ENCODE peak calls at places on chromosome 7, in four cellular contexts. U is IMR-90, N is H1, M is H9. Q is an unnamed sample.

GRCh38 chr7:48041665-48041995 is 6.3 kb downstream of the C7orf57 start:
- DNase-seq in U (peak), N (no peak), M (no peak), Q (peak)

GRCh38 chr7:43636093-43636492 is 53.2 kb downstream of the STK17A start:
- DNase-seq in U (peak), N (no peak), M (no peak), Q (no peak)

GRCh38 chr7:7653568-7654187 is 13.1 kb downstream of the UMAD1 start:
- DNase-seq in U (no peak), N (peak), M (peak), Q (peak)

GRCh38 chr7:84043661-84044191 is 150.9 kb downstream of the SEMA3A start:
- DNase-seq in U (no peak), N (no peak), M (no peak), Q (no peak)

GRCh38 chr7:21670496-21670895 is 127.7 kb downstream of the DNAH11 start:
- DNase-seq in U (no peak), N (no peak), M (no peak), Q (no peak)

GRCh38 chr7:25947669-25948516 is 204.1 kb upstream of the NFE2L3 start:
- DNase-seq in U (no peak), N (no peak), M (no peak), Q (no peak)

GRCh38 chr7:122092964-122093797 is 50.9 kb downstream of the AASS start:
- DNase-seq in U (peak), N (peak), M (peak), Q (peak)

GRCh38 chr7:28830831-28831230 is 127.3 kb downstream of the TRIL start:
- DNase-seq in U (no peak), N (no peak), M (no peak), Q (no peak)

GRCh38 chr7:75772081-75773077 is at the start of gene CCL26:
- DNase-seq in U (peak), N (no peak), M (no peak), Q (no peak)

GRCh38 chr7:74282748-74283459 is 6.3 kb upstream of the CLIP2 start:
- DNase-seq in U (no peak), N (no peak), M (peak), Q (peak)

GRCh38 chr7:104136981-104137380 is 70.8 kb downstream of the ORC5 start:
- DNase-seq in U (no peak), N (no peak), M (no peak), Q (no peak)

GRCh38 chr7:1068656-1069055 is 19.3 kb upstream of the GPER1 start:
- DNase-seq in U (no peak), N (no peak), M (no peak), Q (no peak)

GRCh38 chr7:155802906-155803417 is 9.3 kb downstream of the SHH start:
- DNase-seq in U (no peak), N (no peak), M (no peak), Q (no peak)

GRCh38 chr7:77415474-77415821 is 701 bp downstream of the GSAP start:
- DNase-seq in U (no peak), N (peak), M (no peak), Q (no peak)

GRCh38 chr7:135281363-135281949 is 47.8 kb downstream of the STRA8 start:
- DNase-seq in U (peak), N (peak), M (peak), Q (peak)

DNA sequence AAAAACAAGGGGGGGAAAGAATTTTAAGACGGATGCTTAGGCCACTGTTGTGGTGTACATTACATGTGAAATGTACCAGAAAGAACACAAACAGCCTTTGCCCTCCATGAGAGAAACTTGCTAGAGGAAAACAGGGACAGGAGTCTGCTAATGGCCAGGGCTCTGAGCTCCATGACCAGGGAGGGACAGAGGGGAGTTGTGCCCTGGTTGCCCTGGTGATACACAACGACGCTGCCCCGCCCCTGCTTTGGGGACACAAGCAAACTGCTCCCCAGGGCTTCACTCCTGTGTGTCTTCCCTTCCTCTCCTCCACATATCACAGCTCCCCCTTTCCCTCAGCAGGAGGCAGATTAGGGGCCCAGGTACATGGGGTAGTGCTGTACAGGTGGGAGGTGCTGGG is 36.2 kb downstream of the AMPH start:
- DNase-seq in U (no peak), N (no peak), M (no peak), Q (peak)
- H3K23ac ChIP-seq in U (no peak), N (no peak), M (no peak), Q (no peak)

GRCh38 chr7:138961159-138961558 is 20.0 kb downstream of the KIAA1549 start:
- DNase-seq in U (no peak), N (no peak), M (no peak), Q (no peak)

GRCh38 chr7:138964838-138965436 is 16.3 kb downstream of the KIAA1549 start:
- DNase-seq in U (no peak), N (no peak), M (no peak), Q (no peak)

GRCh38 chr7:138963675-138964074 is 17.5 kb downstream of the KIAA1549 start:
- DNase-seq in U (no peak), N (no peak), M (no peak), Q (no peak)

GRCh38 chr7:138958026-138958956 is 22.9 kb downstream of the KIAA1549 start:
- DNase-seq in U (peak), N (no peak), M (no peak), Q (no peak)

DNA sequence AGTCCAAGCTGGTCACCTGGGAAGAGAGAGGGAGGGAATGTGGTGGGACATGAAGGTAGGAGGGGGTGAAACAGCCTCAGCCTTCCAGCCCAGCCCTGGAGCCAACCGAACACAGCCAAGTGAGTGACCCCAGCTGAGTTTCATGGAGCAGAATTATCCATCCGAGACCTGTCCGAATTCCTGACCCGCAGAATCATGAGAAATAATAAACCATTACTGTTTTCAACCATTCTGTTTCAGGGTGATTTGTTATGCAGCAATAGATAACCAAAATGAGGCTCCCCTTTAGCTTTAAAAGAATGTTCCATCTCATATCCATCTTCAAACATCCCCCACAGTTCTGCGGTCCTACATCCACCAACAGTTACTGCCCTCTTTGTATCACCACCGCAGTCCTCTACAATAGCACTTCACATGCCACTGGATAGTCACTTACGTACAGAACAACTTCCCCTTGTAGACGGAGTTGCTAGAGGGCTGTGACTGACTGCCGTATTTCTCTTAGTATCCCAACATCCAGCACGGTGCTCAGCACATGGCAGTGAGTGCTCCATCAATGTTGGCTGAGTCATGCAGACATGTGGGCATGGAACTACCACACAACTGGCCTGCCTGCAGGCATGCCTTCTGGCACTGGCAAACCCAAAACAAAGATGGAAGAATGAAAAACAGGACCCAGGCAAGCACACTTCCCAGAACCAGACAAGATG is 18.5 kb downstream of the KIAA1549 start:
- DNase-seq in U (no peak), N (no peak), M (no peak), Q (no peak)
- H4K5ac ChIP-seq in U (no peak), N (no peak), M (no peak), Q (no peak)

DNA sequence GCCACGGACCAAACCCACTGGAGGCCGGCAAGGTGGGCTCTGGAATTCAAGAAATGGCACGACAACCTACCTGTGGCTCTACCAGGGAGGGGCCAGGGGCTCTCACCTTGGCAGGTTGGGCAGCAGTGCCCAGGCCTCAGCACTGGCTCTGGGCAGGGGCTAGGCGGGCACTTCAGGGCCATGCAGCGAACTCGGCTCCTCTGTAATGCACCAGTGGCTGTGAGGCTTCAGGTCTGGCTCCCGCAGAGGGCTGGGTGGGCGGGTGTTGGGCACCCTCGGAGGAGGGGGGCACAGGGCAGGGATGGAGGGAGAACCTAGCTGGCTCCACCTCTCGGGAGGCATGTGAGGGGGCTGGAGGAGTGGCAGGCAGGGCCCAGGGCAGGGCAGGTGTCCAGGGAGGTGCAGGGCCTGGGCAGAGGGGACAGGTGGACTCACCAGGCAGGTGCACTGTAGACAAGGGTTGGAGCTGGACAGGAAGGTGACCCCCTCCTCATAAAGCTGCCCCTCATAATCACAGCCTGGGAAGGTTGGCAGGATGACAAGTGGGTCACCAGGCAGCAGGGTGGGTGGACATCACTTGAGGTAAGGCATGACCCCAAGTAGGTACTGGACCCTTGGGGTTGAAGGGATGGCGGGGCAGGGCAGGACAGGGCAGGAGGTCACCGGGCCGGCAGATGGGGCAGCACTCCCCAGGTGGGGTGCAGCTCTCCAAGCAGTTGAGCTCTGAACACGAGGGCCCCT is 6.7 kb downstream of the KCP start:
- DNase-seq in U (no peak), N (peak), M (peak), Q (no peak)
- H2BK15ac ChIP-seq in U (no peak), N (no peak), M (no peak), Q (no peak)

GRCh38 chr7:153188161-153188560 is 428.6 kb downstream of the ACTR3B start:
- DNase-seq in U (no peak), N (no peak), M (no peak), Q (no peak)
- H3K23ac ChIP-seq in U (no peak), N (no peak), M (no peak), Q (no peak)

Q was measured in mesendoderm.